ENCODE peak calls at places on chromosomes 1 and 21, in eight cellular contexts. H is brain microvascular endothelial cell, E is PC-3, B is tibial artery, R is Karpas-422, W is IMR-90, V is HCT116, U is Peyer's patch. Q is an unnamed sample. For H3K27me3, the result is how much of the 10 kb centered on the place peaks cover.

GRCh38 chr1:240194120-240194519 is 102.4 kb downstream of the FMN2 start:
- DNase-seq in H (no peak), E (no peak), B (no peak), R (no peak), W (peak), V (no peak), U (no peak), Q (no peak)

GRCh38 chr1:117167402-117167801 is 43.3 kb downstream of the VTCN1 start:
- DNase-seq in H (no peak), E (peak), B (no peak), R (no peak), W (no peak), V (no peak), U (no peak), Q (no peak)

GRCh38 chr1:214475746-214476145 is 75.7 kb downstream of the PTPN14 start:
- DNase-seq in H (peak), E (no peak), B (no peak), R (no peak), W (no peak), V (no peak), U (no peak), Q (no peak)

GRCh38 chr1:191145834-191146233 is 668.2 kb upstream of the BRINP3 start:
- DNase-seq in H (no peak), E (no peak), B (no peak), R (no peak), W (no peak), V (no peak), U (no peak), Q (no peak)

GRCh38 chr1:244369256-244370057 is 82.3 kb downstream of the ADSS2 start:
- DNase-seq in H (no peak), E (no peak), B (no peak), R (no peak), W (no peak), V (no peak), U (peak), Q (no peak)

GRCh38 chr1:224340711-224341384 is 10.9 kb upstream of the NVL start:
- DNase-seq in H (no peak), E (peak), B (no peak), R (no peak), W (no peak), V (no peak), U (peak), Q (no peak)

GRCh38 chr1:181798191-181798926 is 263.2 kb downstream of the ZNF648 start:
- DNase-seq in H (no peak), E (no peak), B (no peak), R (no peak), W (no peak), V (no peak), U (no peak), Q (no peak)

GRCh38 chr1:27528701-27529637 is 39.0 kb upstream of the WASF2 start:
- DNase-seq in H (no peak), E (no peak), B (peak), R (no peak), W (peak), V (no peak), U (no peak), Q (no peak)

GRCh38 chr1:155166373-155167165 is 6.5 kb downstream of the KRTCAP2 start:
- DNase-seq in H (no peak), E (no peak), B (no peak), R (peak), W (no peak), V (no peak), U (no peak), Q (no peak)

GRCh38 chr21:41974752-41975053 is 20.9 kb upstream of the C2CD2 start:
- DNase-seq in H (no peak), E (no peak), B (no peak), R (no peak), W (no peak), V (no peak), U (no peak), Q (no peak)

DNA sequence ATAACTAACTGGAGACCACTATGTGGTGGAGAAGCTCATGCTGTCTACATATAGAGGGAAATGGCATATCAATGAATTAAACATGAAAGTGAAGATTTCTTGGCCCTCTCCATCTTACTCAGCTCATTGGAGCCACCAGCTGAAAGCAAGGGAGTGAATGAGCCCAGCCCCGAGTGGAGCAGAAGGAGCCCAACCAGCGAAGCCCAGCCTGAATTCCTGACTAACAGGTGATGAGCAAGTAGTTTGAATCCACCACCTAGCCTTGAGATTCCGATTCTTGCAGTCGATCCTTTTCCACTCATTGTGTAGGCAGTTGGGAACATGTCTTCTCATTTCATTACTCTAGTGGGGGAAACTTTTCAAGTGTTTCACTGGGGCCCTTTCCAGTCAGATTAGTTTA is 18.6 kb upstream of the ST6GALNAC3 start:
- DNase-seq in H (no peak), E (no peak), B (no peak), R (no peak), W (no peak), V (no peak), U (no peak), Q (no peak)
- H3K27me3 ChIP-seq in H (under half), E (under half), B (under half), R (under half), W (under half), V (under half), U (under half), Q (under half)

GRCh38 chr21:45439171-45439872 is 34.4 kb downstream of the COL18A1 start:
- DNase-seq in H (peak), E (peak), B (peak), R (peak), W (peak), V (peak), U (peak), Q (peak)
- H3K4me3 ChIP-seq in H (peak), E (peak), B (peak), R (no peak), W (peak), V (no peak), U (no peak), Q (no peak)

DNA sequence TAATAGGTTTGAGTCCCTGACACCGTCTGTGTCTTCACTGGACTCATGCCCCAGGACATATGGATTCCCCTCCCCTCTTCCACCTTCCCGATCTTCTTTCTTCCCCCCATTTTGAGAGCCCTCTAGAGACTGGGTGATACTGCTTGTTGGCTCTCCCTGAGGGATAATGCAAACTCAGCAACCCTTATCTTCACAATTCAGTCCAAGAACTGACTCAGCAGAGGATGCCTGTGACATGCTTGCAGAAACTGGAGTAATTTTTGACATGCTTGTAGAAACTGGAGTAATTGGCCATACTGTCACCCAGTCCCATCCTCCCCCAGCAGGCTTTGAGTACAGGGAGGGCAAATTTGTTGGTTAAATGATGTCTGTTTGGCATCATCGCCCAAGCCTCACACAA is 127.6 kb upstream of the CTTNBP2NL start:
- DNase-seq in H (peak), E (no peak), B (no peak), R (no peak), W (peak), V (no peak), U (no peak), Q (no peak)
- H3K27ac ChIP-seq in H (no peak), E (no peak), B (no peak), R (no peak), W (no peak), V (no peak), U (no peak), Q (no peak)

GRCh38 chr1:3384407-3384806 is 70.1 kb upstream of the ARHGEF16 start:
- DNase-seq in H (no peak), E (no peak), B (no peak), R (no peak), W (no peak), V (no peak), U (no peak), Q (no peak)

GRCh38 chr1:3389093-3389833 is 65.2 kb upstream of the ARHGEF16 start:
- DNase-seq in H (no peak), E (no peak), B (no peak), R (no peak), W (no peak), V (no peak), U (no peak), Q (no peak)

GRCh38 chr1:3383679-3384078 is 70.8 kb upstream of the ARHGEF16 start:
- DNase-seq in H (no peak), E (no peak), B (no peak), R (no peak), W (no peak), V (no peak), U (no peak), Q (no peak)

GRCh38 chr1:3387401-3387800 is 67.1 kb upstream of the ARHGEF16 start:
- DNase-seq in H (no peak), E (no peak), B (no peak), R (no peak), W (no peak), V (no peak), U (no peak), Q (no peak)

GRCh38 chr1:3386603-3387002 is 67.9 kb upstream of the ARHGEF16 start:
- DNase-seq in H (no peak), E (no peak), B (no peak), R (no peak), W (no peak), V (no peak), U (no peak), Q (no peak)
- H3K27me3 ChIP-seq in H (under half), E (half or more), B (under half), R (under half), W (under half), V (under half), U (under half), Q (under half)

GRCh38 chr1:111202707-111203623 is 2.5 kb upstream of the DENND2D start:
- DNase-seq in H (no peak), E (no peak), B (no peak), R (peak), W (no peak), V (no peak), U (no peak), Q (no peak)
- H3K4me3 ChIP-seq in H (peak), E (peak), B (peak), R (peak), W (no peak), V (peak), U (peak), Q (no peak)

GRCh38 chr1:166235728-166236127 is 68.9 kb upstream of the FAM78B start:
- DNase-seq in H (no peak), E (no peak), B (no peak), R (no peak), W (no peak), V (no peak), U (no peak), Q (no peak)
- H3K27ac ChIP-seq in H (no peak), E (no peak), B (no peak), R (no peak), W (no peak), V (no peak), U (no peak), Q (no peak)

GRCh38 chr1:153991151-153991472 is 550 bp downstream of the RPS27 start:
- DNase-seq in H (no peak), E (no peak), B (no peak), R (peak), W (no peak), V (no peak), U (no peak), Q (no peak)
- H3K27me3 ChIP-seq in H (under half), E (under half), B (under half), R (under half), W (under half), V (under half), U (under half), Q (under half)

DNA sequence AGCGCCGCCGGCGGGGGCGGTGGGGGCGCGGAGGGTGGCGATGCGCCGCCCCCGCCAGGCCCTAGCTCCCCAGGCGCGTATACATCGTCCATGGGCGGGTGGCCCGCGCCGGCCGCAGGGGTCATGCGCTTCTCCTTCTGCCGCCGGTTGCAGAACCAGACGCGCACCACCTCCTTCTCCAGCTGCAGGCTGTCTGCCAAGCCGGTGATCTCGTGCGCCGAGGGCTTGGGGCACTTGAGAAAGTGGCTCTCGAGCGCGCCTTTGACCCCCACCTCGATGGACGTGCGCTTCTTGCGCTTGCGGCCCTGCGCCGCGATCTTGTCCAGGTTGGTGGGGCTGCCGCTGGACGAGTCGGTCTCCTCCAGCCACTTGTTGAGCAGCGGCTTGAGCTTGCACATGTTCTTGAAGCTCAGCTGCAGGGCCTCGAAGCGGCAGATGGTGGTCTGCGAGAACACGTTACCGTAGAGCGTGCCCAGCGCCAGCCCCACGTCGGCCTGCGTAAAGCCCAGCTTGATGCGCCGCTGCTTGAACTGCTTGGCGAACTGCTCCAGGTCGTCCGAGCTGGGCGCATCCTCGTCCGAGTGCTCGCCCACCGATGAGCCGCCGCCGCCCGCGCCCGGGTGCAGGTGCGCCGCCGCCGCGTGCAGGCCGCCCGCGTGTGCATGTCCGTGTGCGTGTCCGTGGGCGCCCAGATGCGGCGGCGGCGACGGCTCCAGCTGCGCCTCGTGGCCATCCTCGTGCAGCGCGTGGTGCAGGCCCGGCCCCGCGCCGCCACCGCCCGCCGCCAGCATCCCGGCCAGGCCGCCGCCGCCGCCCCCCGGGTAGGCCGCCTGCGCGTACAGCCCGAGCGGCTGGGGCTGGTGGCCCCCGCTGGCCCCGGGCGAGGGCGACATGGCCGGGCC is 911 bp downstream of the POU3F1 start:
- DNase-seq in H (no peak), E (no peak), B (no peak), R (no peak), W (no peak), V (no peak), U (no peak), Q (no peak)
- H3K4me3 ChIP-seq in H (no peak), E (no peak), B (peak), R (no peak), W (no peak), V (no peak), U (peak), Q (peak)